ENCODE peak calls at places on chromosomes 3 and 15, in six cellular contexts. M, H, X, B, Y and F are unnamed samples.

GRCh38 chr15:64315136-64315661 is 40.8 kb downstream of the CSNK1G1 start:
- DNase-seq in M (no peak), H (no peak), X (no peak), B (no peak), Y (no peak), F (no peak)

GRCh38 chr3:151925876-151926275 is 52.4 kb downstream of the SUCNR1 start:
- DNase-seq in M (no peak), H (no peak), X (no peak), B (no peak), Y (no peak), F (no peak)

GRCh38 chr15:60590935-60591490 is 112.1 kb upstream of the ICE2 start:
- DNase-seq in M (peak), H (peak), X (peak), B (peak), Y (peak), F (peak)

GRCh38 chr15:91790826-91791225 is 62.7 kb upstream of the SLCO3A1 start:
- DNase-seq in M (no peak), H (no peak), X (no peak), B (no peak), Y (no peak), F (no peak)

GRCh38 chr3:113275876-113276580 is 64.7 kb downstream of the BOC start:
- DNase-seq in M (no peak), H (peak), X (no peak), B (no peak), Y (peak), F (no peak)

GRCh38 chr3:37223084-37223975 is 48.9 kb upstream of the LRRFIP2 start:
- DNase-seq in M (no peak), H (no peak), X (no peak), B (no peak), Y (no peak), F (no peak)

GRCh38 chr15:79977431-79977940 is 6.5 kb upstream of the BCL2A1 start:
- DNase-seq in M (no peak), H (no peak), X (no peak), B (no peak), Y (no peak), F (no peak)

GRCh38 chr15:68192804-68193521 is 12.2 kb downstream of the CALML4 start:
- DNase-seq in M (no peak), H (peak), X (no peak), B (peak), Y (no peak), F (peak)

DNA sequence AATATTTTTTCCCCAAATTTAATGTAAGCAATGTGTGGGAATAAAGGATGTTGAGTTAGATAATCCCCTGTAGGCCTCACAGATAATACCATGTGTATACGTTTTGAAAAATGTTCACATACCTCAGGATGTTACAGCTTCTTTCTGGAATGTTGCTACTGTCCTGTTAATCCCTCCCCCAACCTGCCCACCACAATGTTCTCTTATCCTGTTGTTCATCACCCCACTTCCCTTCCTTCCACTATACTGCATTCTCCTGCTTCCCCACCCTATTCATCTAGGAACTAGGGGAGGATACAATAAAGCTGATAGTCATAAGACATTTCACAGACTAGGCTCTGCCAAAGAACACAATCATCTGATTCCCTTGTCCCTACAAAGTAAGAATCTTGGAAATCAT is 92.1 kb downstream of the IGF2BP2 start:
- DNase-seq in M (no peak), H (no peak), X (no peak), B (no peak), Y (no peak), F (no peak)
- H3K27ac ChIP-seq in M (no peak), H (no peak), X (no peak), B (no peak), Y (no peak), F (no peak)

GRCh38 chr3:62611541-62612240 is 238.3 kb upstream of the FEZF2 start:
- DNase-seq in M (no peak), H (no peak), X (no peak), B (no peak), Y (no peak), F (no peak)

GRCh38 chr3:62604301-62604700 is 231.0 kb upstream of the FEZF2 start:
- DNase-seq in M (no peak), H (no peak), X (no peak), B (no peak), Y (no peak), F (no peak)

GRCh38 chr3:62604746-62605351 is 231.5 kb upstream of the FEZF2 start:
- DNase-seq in M (no peak), H (no peak), X (no peak), B (no peak), Y (no peak), F (no peak)

GRCh38 chr3:62605413-62606068 is 232.2 kb upstream of the FEZF2 start:
- DNase-seq in M (no peak), H (no peak), X (no peak), B (no peak), Y (no peak), F (no peak)

DNA sequence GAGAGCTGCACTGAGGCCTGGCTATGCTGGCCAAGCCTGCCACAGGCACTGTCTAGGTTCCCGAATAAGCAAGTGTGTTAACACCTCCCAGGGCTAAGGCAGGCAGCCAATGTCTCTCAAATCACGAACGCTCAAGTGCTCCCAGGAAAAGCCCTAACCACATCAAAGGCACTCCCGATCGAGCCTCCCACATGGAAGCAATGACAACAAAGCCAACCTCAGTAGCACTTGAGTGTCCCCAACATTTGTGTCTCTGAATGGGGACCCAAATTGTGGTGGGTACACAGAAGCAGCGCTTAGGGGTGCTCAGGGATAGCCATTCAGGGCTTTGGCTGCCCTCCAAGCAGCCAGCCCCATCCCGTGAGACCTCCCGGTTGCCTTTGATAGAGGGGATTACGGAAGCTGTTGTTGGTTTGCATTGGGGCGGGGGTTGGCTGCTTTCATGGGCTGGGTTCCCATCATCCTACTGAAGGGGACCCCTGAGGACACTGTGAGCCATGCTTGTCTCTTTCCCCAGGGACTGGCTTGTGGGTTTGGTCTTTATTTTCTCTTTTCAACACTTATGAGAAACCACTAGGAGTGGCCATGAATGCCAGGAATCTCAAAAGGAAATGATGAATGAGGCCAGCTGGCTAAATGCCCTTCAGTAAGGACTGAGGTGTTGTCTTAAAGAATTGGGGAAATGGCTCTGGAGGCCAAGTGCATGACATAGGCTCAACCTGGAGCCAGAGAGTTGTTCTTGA is 234.1 kb upstream of the FEZF2 start:
- DNase-seq in M (no peak), H (peak), X (no peak), B (no peak), Y (peak), F (no peak)
- H3K27ac ChIP-seq in M (no peak), H (no peak), X (no peak), B (no peak), Y (no peak), F (no peak)

GRCh38 chr3:28948685-28949084 is 332.2 kb upstream of the RBMS3 start:
- DNase-seq in M (no peak), H (no peak), X (no peak), B (no peak), Y (no peak), F (no peak)

GRCh38 chr3:28950614-28951013 is 330.3 kb upstream of the RBMS3 start:
- DNase-seq in M (no peak), H (no peak), X (no peak), B (no peak), Y (no peak), F (no peak)

GRCh38 chr3:28951773-28952556 is 328.9 kb upstream of the RBMS3 start:
- DNase-seq in M (no peak), H (no peak), X (no peak), B (no peak), Y (no peak), F (no peak)

GRCh38 chr3:28949580-28949979 is 331.3 kb upstream of the RBMS3 start:
- DNase-seq in M (no peak), H (no peak), X (no peak), B (no peak), Y (no peak), F (no peak)
- H3K27ac ChIP-seq in M (no peak), H (no peak), X (no peak), B (no peak), Y (no peak), F (no peak)

GRCh38 chr3:159857840-159858239 is 130.8 kb upstream of the IL12A start:
- DNase-seq in M (no peak), H (no peak), X (no peak), B (no peak), Y (no peak), F (no peak)

GRCh38 chr3:159858650-159859049 is 130.0 kb upstream of the IL12A start:
- DNase-seq in M (no peak), H (no peak), X (no peak), B (no peak), Y (no peak), F (no peak)

GRCh38 chr3:159855599-159856495 is 132.8 kb upstream of the IL12A start:
- DNase-seq in M (no peak), H (no peak), X (no peak), B (no peak), Y (no peak), F (no peak)

GRCh38 chr3:159854500-159855124 is 134.0 kb upstream of the IL12A start:
- DNase-seq in M (no peak), H (no peak), X (no peak), B (no peak), Y (no peak), F (no peak)

DNA sequence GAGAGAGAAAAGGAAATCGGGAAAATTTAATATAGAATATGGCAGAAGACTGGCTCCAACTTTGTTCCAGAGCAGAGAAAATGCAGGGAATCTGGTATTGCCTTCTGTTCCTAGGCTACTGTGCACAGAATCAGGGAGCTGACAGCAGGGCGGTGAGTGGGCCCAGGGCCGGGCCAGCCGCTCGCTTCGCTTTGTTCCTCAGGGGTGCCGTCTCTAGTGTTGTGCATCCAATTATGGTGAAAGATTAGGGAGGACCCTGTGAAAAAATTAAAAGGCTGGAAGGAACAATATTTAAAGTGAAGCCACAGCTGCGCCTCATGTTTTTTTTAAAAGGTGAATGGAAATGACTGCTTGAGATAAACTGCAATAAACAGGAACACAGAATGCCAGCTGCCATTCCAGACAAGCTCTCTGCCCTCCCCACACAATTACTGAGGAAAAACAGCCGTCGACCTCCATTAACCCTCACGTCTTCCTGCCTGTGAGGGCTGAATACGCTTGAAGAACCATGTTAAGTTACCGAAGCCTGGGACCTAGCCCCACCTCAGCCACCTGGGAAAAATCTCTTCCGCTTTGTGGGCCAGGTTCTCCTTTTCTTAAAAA is 132.0 kb upstream of the IL12A start:
- DNase-seq in M (no peak), H (no peak), X (no peak), B (no peak), Y (peak), F (no peak)
- H3K27ac ChIP-seq in M (no peak), H (peak), X (no peak), B (no peak), Y (peak), F (peak)

GRCh38 chr3:143439785-143440184 is 320.2 kb downstream of the CHST2 start:
- DNase-seq in M (no peak), H (no peak), X (no peak), B (no peak), Y (no peak), F (no peak)
- H3K27ac ChIP-seq in M (no peak), H (no peak), X (no peak), B (no peak), Y (no peak), F (no peak)

GRCh38 chr3:58013973-58014649 is 5.9 kb downstream of the FLNB start:
- DNase-seq in M (peak), H (peak), X (no peak), B (no peak), Y (peak), F (peak)
- H3K27ac ChIP-seq in M (peak), H (peak), X (peak), B (no peak), Y (no peak), F (peak)

DNA sequence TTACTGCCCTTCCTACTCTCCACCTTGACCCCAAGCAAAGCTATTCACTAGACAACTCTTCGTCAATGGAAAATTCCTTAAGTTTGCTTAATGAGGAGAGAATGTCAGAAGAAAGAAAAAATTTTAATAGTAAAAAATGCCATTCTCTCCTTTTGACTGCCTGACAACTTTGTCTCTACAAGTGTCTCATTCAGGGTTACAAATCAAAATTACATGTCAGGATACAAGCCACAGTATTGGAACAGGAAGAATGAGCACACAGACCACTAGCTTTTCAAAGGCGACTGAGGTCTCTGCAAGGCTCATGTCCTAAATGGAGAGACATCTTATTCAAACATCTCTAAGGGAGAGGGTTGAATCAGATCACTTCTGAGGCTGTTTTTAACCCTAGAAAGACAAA is 12.6 kb upstream of the MEIS2 start:
- DNase-seq in M (no peak), H (no peak), X (no peak), B (no peak), Y (no peak), F (no peak)
- H3K27ac ChIP-seq in M (no peak), H (no peak), X (no peak), B (no peak), Y (no peak), F (no peak)

GRCh38 chr3:150005243-150006102 is 34.8 kb upstream of the PFN2 start:
- DNase-seq in M (no peak), H (no peak), X (no peak), B (no peak), Y (no peak), F (no peak)
- H3K27ac ChIP-seq in M (no peak), H (no peak), X (no peak), B (no peak), Y (no peak), F (no peak)

GRCh38 chr3:107239703-107240102 is 137.5 kb upstream of the CCDC54 start:
- DNase-seq in M (no peak), H (no peak), X (no peak), B (no peak), Y (no peak), F (no peak)

GRCh38 chr3:107238787-107239186 is 138.5 kb upstream of the CCDC54 start:
- DNase-seq in M (no peak), H (no peak), X (no peak), B (no peak), Y (no peak), F (no peak)

GRCh38 chr3:107235193-107235922 is 141.9 kb upstream of the CCDC54 start:
- DNase-seq in M (no peak), H (no peak), X (no peak), B (no peak), Y (no peak), F (no peak)

GRCh38 chr3:107235923-107236315 is 141.3 kb upstream of the CCDC54 start:
- DNase-seq in M (no peak), H (no peak), X (peak), B (no peak), Y (no peak), F (no peak)

GRCh38 chr3:107236661-107237375 is 140.4 kb upstream of the CCDC54 start:
- DNase-seq in M (no peak), H (no peak), X (no peak), B (no peak), Y (no peak), F (no peak)
- H3K27ac ChIP-seq in M (no peak), H (peak), X (no peak), B (no peak), Y (peak), F (peak)